ENCODE peak calls at places on chromosome 22, in six cellular contexts. Y is PC-9, D is GM23248, L is HCT116, R is MM.1S, J is GM23338. X is an unnamed sample.

GRCh38 chr22:22931557-22932270 is 44.1 kb downstream of the IGLL5 start:
- DNase-seq in Y (no peak), D (no peak), L (no peak), R (peak; percentile 95), J (no peak), X (no peak)

GRCh38 chr22:19800761-19801244 is 40.2 kb downstream of the TBX1 start:
- DNase-seq in Y (no peak), D (peak; percentile 60), L (no peak), R (no peak), J (peak; percentile 63), X (no peak)

GRCh38 chr22:21989049-21989448 is 6.5 kb upstream of the TOP3B start:
- DNase-seq in Y (no peak), D (no peak), L (no peak), R (no peak), J (no peak), X (no peak)

GRCh38 chr22:16609548-16610261 is 17.1 kb upstream of the CCT8L2 start:
- DNase-seq in Y (no peak), D (no peak), L (no peak), R (no peak), J (peak; percentile 14), X (no peak)

GRCh38 chr22:24730864-24731263 is 43.7 kb downstream of the PIWIL3 start:
- DNase-seq in Y (no peak), D (no peak), L (no peak), R (no peak), J (peak; percentile 67), X (no peak)

GRCh38 chr22:22616636-22617035 is 27.8 kb upstream of the GGTLC2 start:
- DNase-seq in Y (no peak), D (no peak), L (no peak), R (peak; percentile 76), J (no peak), X (peak; percentile 25)

GRCh38 chr22:17065433-17065832 is 19.4 kb upstream of the IL17RA start:
- DNase-seq in Y (no peak), D (no peak), L (no peak), R (no peak), J (no peak), X (no peak)

GRCh38 chr22:26035523-26035922 is 133.7 kb upstream of the SEZ6L start:
- DNase-seq in Y (no peak), D (no peak), L (no peak), R (no peak), J (no peak), X (no peak)

GRCh38 chr22:32204856-32205722 is at the start of gene RFPL2:
- DNase-seq in Y (no peak), D (peak; percentile 5), L (peak; percentile 66), R (no peak), J (peak; percentile 92), X (peak; percentile 90)

GRCh38 chr22:17858033-17858432 is 83.8 kb upstream of the BID start:
- DNase-seq in Y (no peak), D (no peak), L (no peak), R (no peak), J (no peak), X (no peak)

GRCh38 chr22:21752276-21752675 is 16.7 kb upstream of the YPEL1 start:
- DNase-seq in Y (no peak), D (no peak), L (no peak), R (no peak), J (no peak), X (no peak)

GRCh38 chr22:19477321-19478085 is 1.5 kb downstream of the UFD1 start:
- DNase-seq in Y (no peak), D (peak; percentile 68), L (no peak), R (peak; percentile 8), J (no peak), X (no peak)

GRCh38 chr22:20863356-20863755 is 4.5 kb downstream of the SNAP29 start:
- DNase-seq in Y (no peak), D (no peak), L (no peak), R (no peak), J (no peak), X (no peak)

GRCh38 chr22:22599248-22599647 is 40.2 kb upstream of the PRAME start:
- DNase-seq in Y (no peak), D (no peak), L (no peak), R (no peak), J (no peak), X (no peak)

GRCh38 chr22:48167238-48167637 is 1404.8 kb downstream of the TBC1D22A start:
- DNase-seq in Y (no peak), D (no peak), L (no peak), R (no peak), J (peak; percentile 12), X (no peak)

GRCh38 chr22:22893077-22893805 is 5.6 kb downstream of the IGLL5 start:
- DNase-seq in Y (no peak), D (no peak), L (no peak), R (peak; percentile 57), J (peak; percentile 8), X (no peak)

GRCh38 chr22:21076907-21077625 is 31.3 kb downstream of the LRRC74B start:
- DNase-seq in Y (no peak), D (no peak), L (no peak), R (no peak), J (no peak), X (no peak)

GRCh38 chr22:24954114-24954463 is 1.6 kb downstream of the KIAA1671 start:
- DNase-seq in Y (no peak), D (no peak), L (no peak), R (no peak), J (peak; percentile 21), X (peak; percentile 29)

DNA sequence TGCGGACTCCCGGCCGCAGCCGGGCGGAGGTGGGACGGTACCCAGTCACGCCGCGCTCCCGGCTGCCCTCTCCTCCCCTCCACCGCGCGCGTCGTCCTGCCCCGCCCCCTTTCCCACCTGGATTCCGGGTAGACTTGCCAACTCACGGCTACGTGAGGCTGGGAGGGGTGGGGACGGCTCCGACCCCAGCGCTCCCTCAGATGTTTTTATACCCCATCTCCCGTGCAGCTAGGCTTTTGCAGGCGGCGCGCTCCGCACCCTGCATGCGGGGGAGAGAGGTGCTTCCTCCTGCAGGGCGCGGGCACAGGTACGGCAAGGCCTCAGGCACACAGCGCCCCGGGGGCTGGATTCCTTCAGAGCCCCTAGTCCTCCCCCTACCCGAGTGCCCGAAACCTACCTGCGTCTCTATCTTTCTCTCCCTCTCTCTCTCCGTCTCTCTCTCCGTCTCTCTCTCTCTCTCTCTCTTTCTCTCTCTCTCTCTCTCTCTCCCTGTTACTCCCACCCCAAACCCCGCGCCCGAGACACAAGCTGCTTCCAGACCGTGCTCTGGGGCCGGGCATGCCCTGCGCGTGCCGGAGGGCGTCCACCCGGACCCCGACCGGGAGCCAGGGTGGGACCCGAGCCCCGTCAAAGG is 1.9 kb downstream of the PDGFB start:
- DNase-seq in Y (peak; percentile 78), D (no peak), L (no peak), R (peak; percentile 42), J (peak; percentile 84), X (peak; percentile 79)
- TF ChIP-seq EZH2 in Y (no peak), D (peak; percentile 96), L (no peak), R (no peak), J (peak; percentile 54), X (no peak)

GRCh38 chr22:49320714-49321476 is 506.8 kb downstream of the BRD1 start:
- DNase-seq in Y (no peak), D (no peak), L (no peak), R (no peak), J (no peak), X (no peak)
- H3K9me2 ChIP-seq in Y (no peaks in the 10 kb centered on the region), D (no peaks in the 10 kb centered on the region), L (no peaks in the 10 kb centered on the region), R (no peaks in the 10 kb centered on the region), J (no peaks in the 10 kb centered on the region), X (no peaks in the 10 kb centered on the region)

DNA sequence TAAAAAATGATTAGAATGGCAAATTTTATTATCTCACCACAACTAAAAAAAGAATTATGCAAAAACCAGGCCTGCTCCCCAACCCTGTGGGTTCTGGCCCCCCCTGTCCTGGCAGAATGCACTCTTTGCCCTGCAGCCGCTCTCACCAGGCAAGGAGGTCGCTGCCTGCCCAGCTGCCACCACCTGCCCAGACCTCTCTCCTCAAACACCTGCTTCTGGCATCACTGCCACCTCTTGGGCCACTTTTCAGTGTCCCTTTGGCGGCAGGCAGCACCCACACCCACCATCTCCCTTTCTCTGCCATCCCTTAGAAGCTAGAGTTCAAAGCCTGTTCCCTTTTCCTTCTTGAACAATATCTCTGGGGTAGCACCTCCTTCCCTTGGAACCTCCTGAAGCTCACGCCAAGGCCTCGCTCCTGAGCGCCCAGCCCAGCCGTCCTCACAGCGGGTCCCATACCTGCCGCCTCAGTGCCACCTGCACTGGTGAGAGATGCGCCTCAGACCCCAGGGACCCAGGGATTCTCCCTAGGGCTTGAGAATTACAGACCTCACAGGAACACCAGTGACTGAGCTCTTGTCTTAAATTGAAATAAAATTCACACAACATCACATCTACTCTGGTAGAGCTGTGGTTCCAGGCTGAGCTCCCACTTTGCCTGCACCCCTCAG is 44.6 kb downstream of the SGSM3 start:
- DNase-seq in Y (no peak), D (no peak), L (no peak), R (peak; percentile 20), J (no peak), X (no peak)
- H3K4me1 ChIP-seq in Y (peaks cover 6% of the 10 kb centered on the region), D (no peaks in the 10 kb centered on the region), L (peaks cover 7% of the 10 kb centered on the region), R (no peaks in the 10 kb centered on the region), J (no peaks in the 10 kb centered on the region), X (no peaks in the 10 kb centered on the region)

GRCh38 chr22:27801197-27801615 is 350 bp downstream of the MN1 start:
- DNase-seq in Y (no peak), D (peak; percentile 81), L (no peak), R (no peak), J (peak; percentile 70), X (peak; percentile 61)
- TF ChIP-seq EZH2 in Y (no peak), D (no peak), L (no peak), R (no peak), J (peak; percentile 49), X (no peak)

GRCh38 chr22:29729161-29729560 is 9.4 kb downstream of the CABP7 start:
- DNase-seq in Y (no peak), D (no peak), L (no peak), R (no peak), J (no peak), X (no peak)

GRCh38 chr22:29733362-29734322 is 13.8 kb downstream of the CABP7 start:
- DNase-seq in Y (no peak), D (no peak), L (no peak), R (no peak), J (no peak), X (peak; percentile 41)

GRCh38 chr22:29734429-29734828 is 14.6 kb downstream of the CABP7 start:
- DNase-seq in Y (no peak), D (no peak), L (no peak), R (no peak), J (no peak), X (no peak)

GRCh38 chr22:29734853-29735252 is 15.1 kb downstream of the CABP7 start:
- DNase-seq in Y (no peak), D (no peak), L (no peak), R (no peak), J (peak; percentile 53), X (no peak)

DNA sequence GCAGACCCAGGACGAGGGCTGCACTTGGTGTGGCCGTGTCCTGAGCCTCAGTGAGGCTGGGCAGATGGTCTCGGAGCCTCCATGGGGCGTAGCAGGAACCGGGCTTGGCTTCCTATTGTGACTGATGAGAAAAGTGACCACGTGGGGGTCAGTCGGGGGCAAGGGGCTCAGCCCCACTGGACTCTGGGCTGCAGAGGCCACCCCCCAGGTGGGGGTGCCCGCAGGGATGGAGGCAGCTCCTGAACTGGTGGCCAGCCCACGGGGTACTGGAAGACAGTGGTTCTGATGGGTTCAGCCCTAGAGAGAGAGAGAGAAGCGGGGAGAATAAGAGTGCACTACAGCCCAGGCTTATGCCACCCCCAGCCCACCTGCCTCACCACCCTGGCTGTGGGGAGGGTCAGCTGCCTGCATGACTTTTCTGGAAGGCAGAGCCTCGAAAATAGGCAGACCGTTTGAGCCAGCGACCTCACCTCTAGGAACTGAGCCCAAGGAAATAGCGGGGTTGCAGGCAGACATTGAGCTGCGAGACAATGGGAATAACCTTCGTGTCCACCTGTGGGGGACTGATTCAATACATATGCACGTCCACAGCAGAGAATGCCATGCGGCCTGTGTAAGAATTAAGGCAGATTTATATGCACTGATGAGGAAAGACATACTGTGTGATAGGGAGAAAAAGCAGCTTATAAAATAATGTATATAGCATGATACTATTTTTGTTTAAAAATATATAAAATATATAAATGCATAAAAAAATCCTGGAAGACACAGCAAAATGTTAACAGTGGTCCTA is 11.5 kb downstream of the CABP7 start:
- DNase-seq in Y (no peak), D (no peak), L (no peak), R (no peak), J (no peak), X (no peak)
- H3K9me2 ChIP-seq in Y (no peaks in the 10 kb centered on the region), D (no peaks in the 10 kb centered on the region), L (no peaks in the 10 kb centered on the region), R (no peaks in the 10 kb centered on the region), J (no peaks in the 10 kb centered on the region), X (no peaks in the 10 kb centered on the region)